ENCODE peak calls at places on chromosome 16, in ten cellular contexts. H is kidney tubule cell, G is left ventricle myocardium inferior, C is T-helper 17 cell, X is ELR, P is T-helper 2 cell, W is endodermal cell, T is NCI-H774, O is PC-3, J is tibial artery. B is an unnamed sample.

GRCh38 chr16:12386076-12386641 is 409.6 kb downstream of the SNX29 start:
- DNase-seq in H (no peak), G (no peak), C (no peak), X (no peak), P (no peak), W (peak; percentile 67), T (no peak), O (no peak), J (no peak), B (no peak)

GRCh38 chr16:57427307-57427706 is 19.9 kb downstream of the CIAPIN1 start:
- DNase-seq in H (no peak), G (no peak), C (no peak), X (no peak), P (no peak), W (peak; percentile 55), T (no peak), O (no peak), J (no peak), B (no peak)

GRCh38 chr16:85457366-85457765 is 155.8 kb upstream of the GSE1 start:
- DNase-seq in H (peak; percentile 45), G (no peak), C (no peak), X (peak; percentile 56), P (no peak), W (no peak), T (no peak), O (peak; percentile 14), J (no peak), B (no peak)

GRCh38 chr16:379183-379960 is 2.4 kb downstream of the PGAP6 start:
- DNase-seq in H (peak; percentile 75), G (no peak), C (no peak), X (no peak), P (no peak), W (peak; percentile 96), T (peak; percentile 81), O (no peak), J (no peak), B (no peak)

GRCh38 chr16:70252355-70252988 is 732 bp upstream of the EXOSC6 start:
- DNase-seq in H (peak; percentile 16), G (no peak), C (no peak), X (peak; percentile 45), P (peak; percentile 34), W (peak; percentile 90), T (no peak), O (no peak), J (no peak), B (no peak)

GRCh38 chr16:27334874-27335273 is 21.1 kb downstream of the IL4R start:
- DNase-seq in H (no peak), G (no peak), C (no peak), X (no peak), P (no peak), W (no peak), T (no peak), O (no peak), J (no peak), B (no peak)

GRCh38 chr16:72635104-72635503 is 412.8 kb downstream of the ZFHX3 start:
- DNase-seq in H (no peak), G (no peak), C (no peak), X (peak; percentile 10), P (no peak), W (no peak), T (no peak), O (peak; percentile 20), J (no peak), B (no peak)

GRCh38 chr16:80938035-80938927 is 68.4 kb downstream of the CMC2 start:
- DNase-seq in H (peak; percentile 63), G (no peak), C (no peak), X (peak; percentile 92), P (no peak), W (no peak), T (no peak), O (peak; percentile 53), J (peak; percentile 58), B (no peak)

B was measured in hypothalamus.